ENCODE peak calls at places on chromosomes 5 and 9, in four cellular contexts. W is fibroblast of lung, I is cardiac muscle cell, Z is keratinocyte. X is an unnamed sample.
A peak's percentile ranks its signal among the peaks of the same experiment; 100 is the strongest.

GRCh38 chr5:113293068-113293571 is 141.7 kb downstream of the TSSK1B start:
- DNase-seq in W (peak; percentile 25), I (peak; percentile 22), Z (no peak), X (peak; percentile 30)

GRCh38 chr5:153807796-153808195 is 230.9 kb downstream of the FAM114A2 start:
- DNase-seq in W (no peak), I (no peak), Z (no peak), X (no peak)

GRCh38 chr5:78496373-78496772 is 136.0 kb downstream of the SCAMP1 start:
- DNase-seq in W (peak; percentile 53), I (no peak), Z (no peak), X (peak; percentile 54)

GRCh38 chr5:157689942-157690689 is 18.8 kb downstream of the C5orf52 start:
- DNase-seq in W (no peak), I (peak; percentile 39), Z (no peak), X (peak; percentile 7)

GRCh38 chr5:54037205-54037604 is 273.2 kb downstream of the ARL15 start:
- DNase-seq in W (no peak), I (no peak), Z (no peak), X (no peak)

GRCh38 chr9:100813871-100814270 is 214.7 kb upstream of the PLPPR1 start:
- DNase-seq in W (no peak), I (no peak), Z (no peak), X (no peak)

GRCh38 chr5:58404734-58405133 is 55.2 kb downstream of the PLK2 start:
- DNase-seq in W (peak; percentile 5), I (no peak), Z (no peak), X (no peak)

GRCh38 chr9:136180586-136180985 is 24.3 kb downstream of the LHX3 start:
- DNase-seq in W (no peak), I (no peak), Z (no peak), X (no peak)

GRCh38 chr5:91182763-91183162 is 200.4 kb downstream of the ARRDC3 start:
- DNase-seq in W (no peak), I (peak; percentile 32), Z (no peak), X (peak; percentile 56)

GRCh38 chr9:78539904-78540303 is 243.0 kb downstream of the PSAT1 start:
- DNase-seq in W (peak; percentile 88), I (no peak), Z (no peak), X (peak; percentile 73)

GRCh38 chr9:78544260-78544659 is 247.3 kb downstream of the PSAT1 start:
- DNase-seq in W (no peak), I (no peak), Z (no peak), X (no peak)

GRCh38 chr9:78543353-78543752 is 246.4 kb downstream of the PSAT1 start:
- DNase-seq in W (no peak), I (no peak), Z (no peak), X (no peak)

GRCh38 chr9:78541868-78542267 is 244.9 kb downstream of the PSAT1 start:
- DNase-seq in W (no peak), I (no peak), Z (no peak), X (no peak)

GRCh38 chr9:78542491-78543175 is 245.7 kb downstream of the PSAT1 start:
- DNase-seq in W (no peak), I (no peak), Z (no peak), X (no peak)
- H3K4me3 ChIP-seq in W (no peak overlapping the region), I (no peak overlapping the region), Z (no peak overlapping the region), X (no peak overlapping the region)

GRCh38 chr5:9370256-9370655 is 175.6 kb downstream of the SEMA5A start:
- DNase-seq in W (peak; percentile 47), I (no peak), Z (no peak), X (no peak)

GRCh38 chr5:9375756-9376155 is 170.1 kb downstream of the SEMA5A start:
- DNase-seq in W (no peak), I (no peak), Z (no peak), X (no peak)

GRCh38 chr5:9376363-9377117 is 169.3 kb downstream of the SEMA5A start:
- DNase-seq in W (no peak), I (no peak), Z (no peak), X (peak; percentile 64)

GRCh38 chr5:9373586-9373985 is 172.3 kb downstream of the SEMA5A start:
- DNase-seq in W (peak; percentile 74), I (no peak), Z (no peak), X (no peak)
- TF ChIP-seq CTCF in W (no peak), I (no peak), Z (no peak), X (no peak)

GRCh38 chr9:107638922-107639321 is 149.4 kb upstream of the KLF4 start:
- DNase-seq in W (peak; percentile 53), I (peak; percentile 77), Z (no peak), X (peak; percentile 62)

GRCh38 chr9:107636596-107637405 is 147.2 kb upstream of the KLF4 start:
- DNase-seq in W (no peak), I (peak; percentile 35), Z (no peak), X (peak; percentile 52)

GRCh38 chr9:107639426-107639825 is 149.9 kb upstream of the KLF4 start:
- DNase-seq in W (peak; percentile 51), I (no peak), Z (no peak), X (no peak)

GRCh38 chr9:107637421-107638420 is 148.2 kb upstream of the KLF4 start:
- DNase-seq in W (peak; percentile 92), I (peak; percentile 99), Z (no peak), X (peak; percentile 99)

GRCh38 chr9:107638496-107638895 is 148.9 kb upstream of the KLF4 start:
- DNase-seq in W (no peak), I (no peak), Z (no peak), X (peak; percentile 19)
- H3K4me3 ChIP-seq in W (peak overlapping the region; percentile 5), I (peak overlapping the region; percentile 30), Z (peak overlapping the region; percentile 69), X (peak overlapping the region; percentile 61)

DNA sequence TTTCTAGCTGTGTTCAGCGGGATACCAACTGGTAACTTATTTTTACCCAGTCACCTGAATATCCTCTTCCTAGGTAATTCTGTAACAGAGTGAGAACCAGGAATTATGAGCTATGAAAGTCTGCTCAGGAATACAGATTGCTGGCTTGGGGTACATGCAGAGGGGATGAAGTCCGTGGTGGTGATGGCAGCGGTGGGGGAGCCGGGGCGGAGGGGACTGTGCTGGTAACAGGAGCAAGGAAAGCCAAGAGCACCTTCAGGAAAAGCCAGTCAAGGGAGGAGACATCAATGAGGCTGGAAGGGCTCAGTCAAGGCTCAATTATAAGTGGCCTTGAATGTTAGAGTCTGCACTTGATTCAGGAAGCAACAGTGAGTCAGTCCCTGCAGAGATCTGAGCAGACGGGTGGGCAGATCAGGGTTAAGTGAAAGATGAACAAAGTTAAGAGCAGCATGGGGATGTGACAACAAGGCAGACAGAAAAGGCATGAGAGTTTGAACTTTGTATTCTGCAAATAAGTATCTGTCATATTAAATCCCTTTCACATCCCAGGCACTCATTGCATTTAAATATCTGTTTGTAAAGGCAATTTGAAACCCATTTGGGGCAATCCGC is 101.3 kb downstream of the TTC39B start:
- DNase-seq in W (peak; percentile 30), I (no peak), Z (no peak), X (peak; percentile 40)
- TF ChIP-seq CTCF in W (no peak), I (no peak), Z (no peak), X (no peak)